ENCODE peak calls at places on chromosomes 6 and 20, in eight cellular contexts. M is HEK293T; S is NCI-H748 treated with DMSO at 0.1 percent for 48 hours; L is NT2/D1; X is adrenal gland; F is stimulated activated CD4-positive, alpha-beta T cell treated with anti-CD3 and anti-CD28 coated beads, Interleukin-12 subunit alpha, Interleukin-12 subunit beta, amount 100 ng/mL, for 4 hours; U is NCI-H1417; V is WERI-Rb-1. Z is an unnamed sample.

GRCh38 chr6:143018955-143019354 is 41.7 kb upstream of the AIG1 start:
- DNase-seq in M (no peak), S (no peak), L (no peak), X (no peak), F (no peak), U (no peak), V (no peak), Z (no peak)

GRCh38 chr20:44065401-44066340 is 121.3 kb downstream of the JPH2 start:
- DNase-seq in M (no peak), S (no peak), L (no peak), X (no peak), F (no peak), U (no peak), V (no peak), Z (no peak)

GRCh38 chr6:20454201-20454824 is 52.6 kb downstream of the E2F3 start:
- DNase-seq in M (no peak), S (peak), L (no peak), X (no peak), F (no peak), U (no peak), V (no peak), Z (no peak)

GRCh38 chr6:163489584-163489983 is 75.1 kb downstream of the QKI start:
- DNase-seq in M (no peak), S (no peak), L (no peak), X (no peak), F (no peak), U (no peak), V (no peak), Z (no peak)

GRCh38 chr6:167497387-167498056 is 172.6 kb downstream of the TTLL2 start:
- DNase-seq in M (no peak), S (no peak), L (no peak), X (no peak), F (no peak), U (no peak), V (no peak), Z (no peak)

GRCh38 chr20:41213150-41213820 is 75.9 kb downstream of the PLCG1 start:
- DNase-seq in M (no peak), S (no peak), L (no peak), X (no peak), F (no peak), U (no peak), V (no peak), Z (peak)

GRCh38 chr20:51425347-51426106 is 117.0 kb downstream of the NFATC2 start:
- DNase-seq in M (no peak), S (no peak), L (no peak), X (no peak), F (no peak), U (no peak), V (no peak), Z (no peak)

GRCh38 chr6:80214436-80215022 is 108.1 kb downstream of the BCKDHB start:
- DNase-seq in M (peak), S (peak), L (peak), X (peak), F (peak), U (peak), V (peak), Z (peak)

GRCh38 chr6:169571123-169571962 is 130.5 kb downstream of the WDR27 start:
- DNase-seq in M (no peak), S (no peak), L (no peak), X (no peak), F (no peak), U (no peak), V (no peak), Z (no peak)

GRCh38 chr6:39610229-39610628 is 115.0 kb downstream of the KIF6 start:
- DNase-seq in M (no peak), S (no peak), L (no peak), X (no peak), F (no peak), U (no peak), V (no peak), Z (no peak)

GRCh38 chr6:5701086-5701661 is 305.6 kb downstream of the NRN1 start:
- DNase-seq in M (no peak), S (no peak), L (no peak), X (no peak), F (no peak), U (no peak), V (peak), Z (no peak)

GRCh38 chr6:116268589-116269293 is 11.0 kb downstream of the TSPYL1 start:
- DNase-seq in M (peak), S (peak), L (no peak), X (no peak), F (no peak), U (peak), V (no peak), Z (peak)

GRCh38 chr6:121247386-121247785 is 86.9 kb downstream of the TBC1D32 start:
- DNase-seq in M (no peak), S (no peak), L (no peak), X (no peak), F (no peak), U (no peak), V (no peak), Z (no peak)

GRCh38 chr6:128491041-128491642 is 29.3 kb downstream of the PTPRK start:
- DNase-seq in M (no peak), S (no peak), L (no peak), X (no peak), F (no peak), U (no peak), V (no peak), Z (peak)

GRCh38 chr6:138310294-138310693 is 67.4 kb upstream of the SMIM28 start:
- DNase-seq in M (no peak), S (peak), L (no peak), X (no peak), F (no peak), U (peak), V (no peak), Z (peak)

GRCh38 chr20:62925420-62926228 is 681 bp downstream of the DIDO1 start:
- DNase-seq in M (no peak), S (no peak), L (no peak), X (peak), F (peak), U (peak), V (peak), Z (peak)

GRCh38 chr6:40755749-40756452 is 168.7 kb upstream of the LRFN2 start:
- DNase-seq in M (no peak), S (no peak), L (no peak), X (no peak), F (no peak), U (no peak), V (peak), Z (no peak)

GRCh38 chr6:105759015-105759414 is 327.1 kb upstream of the PRDM1 start:
- DNase-seq in M (no peak), S (no peak), L (no peak), X (no peak), F (no peak), U (peak), V (no peak), Z (no peak)

GRCh38 chr6:125746731-125747588 is 2.5 kb upstream of the HEY2 start:
- DNase-seq in M (peak), S (peak), L (peak), X (peak), F (peak), U (peak), V (peak), Z (peak)

GRCh38 chr6:26087284-26088115 is at the start of gene HFE:
- DNase-seq in M (no peak), S (no peak), L (peak), X (peak), F (peak), U (no peak), V (no peak), Z (peak)

GRCh38 chr6:2196079-2196679 is 49.2 kb downstream of the GMDS start:
- DNase-seq in M (peak), S (peak), L (peak), X (peak), F (no peak), U (peak), V (peak), Z (peak)

GRCh38 chr6:31834704-31835375 is 7.3 kb downstream of the HSPA1B start:
- DNase-seq in M (peak), S (peak), L (no peak), X (peak), F (peak), U (peak), V (peak), Z (peak)

GRCh38 chr6:167229586-167229985 is 61.5 kb upstream of the UNC93A start:
- DNase-seq in M (no peak), S (no peak), L (no peak), X (no peak), F (no peak), U (no peak), V (no peak), Z (no peak)

Z was measured in NCI-H2081.